ENCODE peak calls at places on chromosome 20, in five cellular contexts. One of them, this sample, is unnamed.
A peak's percentile ranks its signal among the peaks of the same experiment; 100 is the strongest.

GRCh38 chr20:33689493-33689892 is 3.3 kb upstream of the E2F1 start:
- DNase-seq in kidney tubule cell: no peak
- DNase-seq in psoas muscle: no peak
- DNase-seq in cardiac fibroblast: no peak
- DNase-seq in stimulated activated CD8-positive, alpha-beta memory T cell treated with anti-CD3 and anti-CD28 coated beads, Interleukin-4, amount 100 ng/mL, for 4 hours: no peak
- DNase-seq in this sample: no peak

GRCh38 chr20:50487397-50487796 is 22.8 kb upstream of the PTPN1 start:
- DNase-seq in kidney tubule cell: no peak
- DNase-seq in psoas muscle: no peak
- DNase-seq in cardiac fibroblast: no peak
- DNase-seq in stimulated activated CD8-positive, alpha-beta memory T cell treated with anti-CD3 and anti-CD28 coated beads, Interleukin-4, amount 100 ng/mL, for 4 hours: no peak
- DNase-seq in this sample: no peak

GRCh38 chr20:59135093-59135492 is 28.5 kb upstream of the ZNF831 start:
- DNase-seq in kidney tubule cell: no peak
- DNase-seq in psoas muscle: no peak
- DNase-seq in cardiac fibroblast: no peak
- DNase-seq in stimulated activated CD8-positive, alpha-beta memory T cell treated with anti-CD3 and anti-CD28 coated beads, Interleukin-4, amount 100 ng/mL, for 4 hours: no peak
- DNase-seq in this sample: no peak

GRCh38 chr20:35144694-35145093 is 2.4 kb downstream of the EDEM2 start:
- DNase-seq in kidney tubule cell: no peak
- DNase-seq in psoas muscle: no peak
- DNase-seq in cardiac fibroblast: no peak
- DNase-seq in stimulated activated CD8-positive, alpha-beta memory T cell treated with anti-CD3 and anti-CD28 coated beads, Interleukin-4, amount 100 ng/mL, for 4 hours: no peak
- DNase-seq in this sample: no peak

GRCh38 chr20:39462436-39462835 is 500.3 kb downstream of the DHX35 start:
- DNase-seq in kidney tubule cell: no peak
- DNase-seq in psoas muscle: no peak
- DNase-seq in cardiac fibroblast: no peak
- DNase-seq in stimulated activated CD8-positive, alpha-beta memory T cell treated with anti-CD3 and anti-CD28 coated beads, Interleukin-4, amount 100 ng/mL, for 4 hours: no peak
- DNase-seq in this sample: no peak

GRCh38 chr20:50308513-50309279 is 118.1 kb downstream of the CEBPB start:
- DNase-seq in kidney tubule cell: peak; percentile 96
- DNase-seq in psoas muscle: peak; percentile 95
- DNase-seq in cardiac fibroblast: peak; percentile 99
- DNase-seq in stimulated activated CD8-positive, alpha-beta memory T cell treated with anti-CD3 and anti-CD28 coated beads, Interleukin-4, amount 100 ng/mL, for 4 hours: no peak
- DNase-seq in this sample: no peak

GRCh38 chr20:2518558-2518957 is 9.8 kb upstream of the ZNF343 start:
- DNase-seq in kidney tubule cell: no peak
- DNase-seq in psoas muscle: no peak
- DNase-seq in cardiac fibroblast: no peak
- DNase-seq in stimulated activated CD8-positive, alpha-beta memory T cell treated with anti-CD3 and anti-CD28 coated beads, Interleukin-4, amount 100 ng/mL, for 4 hours: no peak
- DNase-seq in this sample: no peak

GRCh38 chr20:22921595-22922421 is 113.3 kb upstream of the SSTR4 start:
- DNase-seq in kidney tubule cell: peak; percentile 62
- DNase-seq in psoas muscle: no peak
- DNase-seq in cardiac fibroblast: peak; percentile 74
- DNase-seq in stimulated activated CD8-positive, alpha-beta memory T cell treated with anti-CD3 and anti-CD28 coated beads, Interleukin-4, amount 100 ng/mL, for 4 hours: no peak
- DNase-seq in this sample: no peak

GRCh38 chr20:59777814-59778575 is 155.4 kb downstream of the SYCP2 start:
- DNase-seq in kidney tubule cell: no peak
- DNase-seq in psoas muscle: no peak
- DNase-seq in cardiac fibroblast: no peak
- DNase-seq in stimulated activated CD8-positive, alpha-beta memory T cell treated with anti-CD3 and anti-CD28 coated beads, Interleukin-4, amount 100 ng/mL, for 4 hours: no peak
- DNase-seq in this sample: no peak

GRCh38 chr20:23122959-23123655 is 37.0 kb upstream of the CD93 start:
- DNase-seq in kidney tubule cell: no peak
- DNase-seq in psoas muscle: no peak
- DNase-seq in cardiac fibroblast: no peak
- DNase-seq in stimulated activated CD8-positive, alpha-beta memory T cell treated with anti-CD3 and anti-CD28 coated beads, Interleukin-4, amount 100 ng/mL, for 4 hours: no peak
- DNase-seq in this sample: no peak

GRCh38 chr20:13995841-13996240 is 525 bp downstream of the MACROD2 start:
- DNase-seq in kidney tubule cell: peak; percentile 48
- DNase-seq in psoas muscle: peak; percentile 64
- DNase-seq in cardiac fibroblast: no peak
- DNase-seq in stimulated activated CD8-positive, alpha-beta memory T cell treated with anti-CD3 and anti-CD28 coated beads, Interleukin-4, amount 100 ng/mL, for 4 hours: no peak
- DNase-seq in this sample: no peak

GRCh38 chr20:25033250-25033940 is 24.5 kb downstream of the ACSS1 start:
- DNase-seq in kidney tubule cell: no peak
- DNase-seq in psoas muscle: no peak
- DNase-seq in cardiac fibroblast: no peak
- DNase-seq in stimulated activated CD8-positive, alpha-beta memory T cell treated with anti-CD3 and anti-CD28 coated beads, Interleukin-4, amount 100 ng/mL, for 4 hours: no peak
- DNase-seq in this sample: no peak

GRCh38 chr20:2103454-2104153 is 2.0 kb downstream of the STK35 start:
- DNase-seq in kidney tubule cell: no peak
- DNase-seq in psoas muscle: no peak
- DNase-seq in cardiac fibroblast: peak; percentile 10
- DNase-seq in stimulated activated CD8-positive, alpha-beta memory T cell treated with anti-CD3 and anti-CD28 coated beads, Interleukin-4, amount 100 ng/mL, for 4 hours: no peak
- DNase-seq in this sample: no peak

GRCh38 chr20:41738584-41739193 is 120.5 kb upstream of the CHD6 start:
- DNase-seq in kidney tubule cell: peak; percentile 57
- DNase-seq in psoas muscle: peak; percentile 63
- DNase-seq in cardiac fibroblast: peak; percentile 55
- DNase-seq in stimulated activated CD8-positive, alpha-beta memory T cell treated with anti-CD3 and anti-CD28 coated beads, Interleukin-4, amount 100 ng/mL, for 4 hours: no peak
- DNase-seq in this sample: no peak

GRCh38 chr20:47675190-47676142 is 109.8 kb downstream of the SULF2 start:
- DNase-seq in kidney tubule cell: no peak
- DNase-seq in psoas muscle: no peak
- DNase-seq in cardiac fibroblast: no peak
- DNase-seq in stimulated activated CD8-positive, alpha-beta memory T cell treated with anti-CD3 and anti-CD28 coated beads, Interleukin-4, amount 100 ng/mL, for 4 hours: no peak
- DNase-seq in this sample: no peak

GRCh38 chr20:64041040-64041780 is 5.2 kb downstream of the C20orf204 start:
- DNase-seq in kidney tubule cell: no peak
- DNase-seq in psoas muscle: no peak
- DNase-seq in cardiac fibroblast: no peak
- DNase-seq in stimulated activated CD8-positive, alpha-beta memory T cell treated with anti-CD3 and anti-CD28 coated beads, Interleukin-4, amount 100 ng/mL, for 4 hours: no peak
- DNase-seq in this sample: no peak

GRCh38 chr20:10219993-10220750 is 1.5 kb downstream of the SNAP25 start:
- DNase-seq in kidney tubule cell: no peak
- DNase-seq in psoas muscle: no peak
- DNase-seq in cardiac fibroblast: no peak
- DNase-seq in stimulated activated CD8-positive, alpha-beta memory T cell treated with anti-CD3 and anti-CD28 coated beads, Interleukin-4, amount 100 ng/mL, for 4 hours: no peak
- DNase-seq in this sample: no peak

GRCh38 chr20:19094959-19095541 is 117.4 kb upstream of the SLC24A3 start:
- DNase-seq in kidney tubule cell: peak; percentile 37
- DNase-seq in psoas muscle: no peak
- DNase-seq in cardiac fibroblast: no peak
- DNase-seq in stimulated activated CD8-positive, alpha-beta memory T cell treated with anti-CD3 and anti-CD28 coated beads, Interleukin-4, amount 100 ng/mL, for 4 hours: no peak
- DNase-seq in this sample: no peak

GRCh38 chr20:50762045-50762422 is 30.7 kb downstream of the PARD6B start:
- DNase-seq in kidney tubule cell: no peak
- DNase-seq in psoas muscle: no peak
- DNase-seq in cardiac fibroblast: peak; percentile 27
- DNase-seq in stimulated activated CD8-positive, alpha-beta memory T cell treated with anti-CD3 and anti-CD28 coated beads, Interleukin-4, amount 100 ng/mL, for 4 hours: no peak
- DNase-seq in this sample: no peak

GRCh38 chr20:461254-462198 is 807 bp downstream of the TBC1D20 start:
- DNase-seq in kidney tubule cell: peak; percentile 56
- DNase-seq in psoas muscle: peak; percentile 78
- DNase-seq in cardiac fibroblast: peak; percentile 59
- DNase-seq in stimulated activated CD8-positive, alpha-beta memory T cell treated with anti-CD3 and anti-CD28 coated beads, Interleukin-4, amount 100 ng/mL, for 4 hours: no peak
- DNase-seq in this sample: peak; percentile 57

GRCh38 chr20:41078329-41078728 is 49.7 kb downstream of the TOP1 start:
- DNase-seq in kidney tubule cell: peak; percentile 63
- DNase-seq in psoas muscle: no peak
- DNase-seq in cardiac fibroblast: peak; percentile 68
- DNase-seq in stimulated activated CD8-positive, alpha-beta memory T cell treated with anti-CD3 and anti-CD28 coated beads, Interleukin-4, amount 100 ng/mL, for 4 hours: no peak
- DNase-seq in this sample: no peak

GRCh38 chr20:30921286-30922071 is 336.0 kb upstream of the DEFB115 start:
- DNase-seq in kidney tubule cell: no peak
- DNase-seq in psoas muscle: no peak
- DNase-seq in cardiac fibroblast: no peak
- DNase-seq in stimulated activated CD8-positive, alpha-beta memory T cell treated with anti-CD3 and anti-CD28 coated beads, Interleukin-4, amount 100 ng/mL, for 4 hours: no peak
- DNase-seq in this sample: no peak

GRCh38 chr20:7879883-7880282 is 60.4 kb downstream of the HAO1 start:
- DNase-seq in kidney tubule cell: no peak
- DNase-seq in psoas muscle: no peak
- DNase-seq in cardiac fibroblast: peak; percentile 62
- DNase-seq in stimulated activated CD8-positive, alpha-beta memory T cell treated with anti-CD3 and anti-CD28 coated beads, Interleukin-4, amount 100 ng/mL, for 4 hours: no peak
- DNase-seq in this sample: no peak

GRCh38 chr20:38859070-38859690 is 53.7 kb downstream of the PPP1R16B start:
- DNase-seq in kidney tubule cell: no peak
- DNase-seq in psoas muscle: no peak
- DNase-seq in cardiac fibroblast: no peak
- DNase-seq in stimulated activated CD8-positive, alpha-beta memory T cell treated with anti-CD3 and anti-CD28 coated beads, Interleukin-4, amount 100 ng/mL, for 4 hours: no peak
- DNase-seq in this sample: no peak

This sample was measured in naive thymus-derived CD4-positive, alpha-beta T cell.